ENCODE peak calls at places on chromosomes 11 and 22, in five cellular contexts. R is foreskin fibroblast, V is B cell, F is nephron progenitor cell, T is ovary. U is an unnamed sample.
A peak's percentile ranks its signal among the peaks of the same experiment; 100 is the strongest.

GRCh38 chr22:19069451-19069850 is 52.8 kb downstream of the DGCR2 start:
- DNase-seq in R (no peak), V (no peak), F (no peak), T (no peak), U (no peak)

GRCh38 chr11:61838501-61838900 is 10.4 kb downstream of the FADS2 start:
- DNase-seq in R (no peak), V (no peak), F (no peak), T (no peak), U (no peak)

GRCh38 chr11:117097567-117098268 is 510 bp downstream of the SIK3 start:
- DNase-seq in R (peak; percentile 47), V (peak; percentile 64), F (peak; percentile 69), T (peak; percentile 49), U (peak; percentile 43)

GRCh38 chr22:37258810-37259472 is 14.9 kb upstream of the RAC2 start:
- DNase-seq in R (no peak), V (no peak), F (no peak), T (no peak), U (no peak)

GRCh38 chr11:1306186-1307162 is 3.0 kb downstream of the TOLLIP start:
- DNase-seq in R (no peak), V (peak; percentile 13), F (no peak), T (no peak), U (no peak)

GRCh38 chr22:44583076-44583760 is 85.2 kb upstream of the RTL6 start:
- DNase-seq in R (peak; percentile 14), V (no peak), F (no peak), T (no peak), U (no peak)

GRCh38 chr22:35661377-35661937 is 13.2 kb downstream of the APOL6 start:
- DNase-seq in R (peak; percentile 74), V (no peak), F (no peak), T (no peak), U (peak; percentile 32)

GRCh38 chr22:46047841-46048595 is 71.1 kb upstream of the WNT7B start:
- DNase-seq in R (no peak), V (no peak), F (no peak), T (no peak), U (no peak)

GRCh38 chr11:64996710-64997380 is at the start of gene BATF2:
- DNase-seq in R (peak; percentile 91), V (peak; percentile 77), F (peak; percentile 65), T (peak; percentile 76), U (peak; percentile 25)

GRCh38 chr11:77418155-77418980 is 55.5 kb downstream of the PAK1 start:
- DNase-seq in R (no peak), V (no peak), F (no peak), T (no peak), U (no peak)

DNA sequence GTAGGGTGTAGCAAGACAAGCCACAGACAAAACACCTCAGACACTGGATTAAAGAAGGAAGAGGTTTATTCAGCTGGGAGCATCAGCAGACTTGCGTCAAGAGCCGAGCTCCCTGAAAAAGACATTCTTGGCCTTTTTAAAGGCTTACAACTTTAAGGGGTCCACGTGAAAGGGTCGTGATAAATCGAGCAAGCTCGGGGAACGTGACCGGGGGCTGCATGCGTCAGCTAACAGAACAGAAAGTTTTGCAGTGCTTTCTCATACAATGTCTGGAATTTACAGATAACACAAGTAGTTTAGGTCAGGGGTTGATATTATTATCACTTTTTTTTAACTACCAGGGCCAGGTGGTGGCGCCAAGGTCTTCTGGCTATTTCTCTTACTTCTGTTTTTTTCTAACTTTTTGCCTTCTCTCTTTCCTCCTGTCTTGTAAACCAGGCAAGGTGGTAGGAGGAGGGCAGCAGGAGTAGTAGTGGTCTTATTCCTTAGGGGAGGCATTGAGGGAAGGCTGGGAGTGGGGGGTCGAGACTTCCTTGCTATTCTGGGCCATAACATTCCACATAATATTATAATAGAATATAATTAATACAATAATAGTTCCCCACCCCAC is 631 bp upstream of the ALDH3B1 start:
- DNase-seq in R (peak; percentile 72), V (peak; percentile 64), F (no peak), T (no peak), U (peak; percentile 58)
- TF ChIP-seq CTCF in R (peak; percentile 16), V (peak; percentile 51), F (no peak), T (no peak), U (no peak)

GRCh38 chr11:118263109-118263508 is 988 bp downstream of the MPZL2 start:
- DNase-seq in R (no peak), V (no peak), F (no peak), T (no peak), U (no peak)

GRCh38 chr11:118260353-118260752 is 3.7 kb downstream of the MPZL2 start:
- DNase-seq in R (no peak), V (no peak), F (no peak), T (no peak), U (peak; percentile 55)

GRCh38 chr11:118263694-118264567 is at the start of gene MPZL2:
- DNase-seq in R (peak; percentile 10), V (no peak), F (peak; percentile 14), T (no peak), U (peak; percentile 57)

GRCh38 chr11:118259138-118259537 is 5.0 kb downstream of the MPZL2 start:
- DNase-seq in R (no peak), V (no peak), F (no peak), T (no peak), U (no peak)

GRCh38 chr11:118258410-118258809 is 5.7 kb downstream of the MPZL2 start:
- DNase-seq in R (peak; percentile 5), V (no peak), F (no peak), T (no peak), U (peak; percentile 50)
- TF ChIP-seq CTCF in R (no peak), V (no peak), F (no peak), T (no peak), U (peak; percentile 58)

DNA sequence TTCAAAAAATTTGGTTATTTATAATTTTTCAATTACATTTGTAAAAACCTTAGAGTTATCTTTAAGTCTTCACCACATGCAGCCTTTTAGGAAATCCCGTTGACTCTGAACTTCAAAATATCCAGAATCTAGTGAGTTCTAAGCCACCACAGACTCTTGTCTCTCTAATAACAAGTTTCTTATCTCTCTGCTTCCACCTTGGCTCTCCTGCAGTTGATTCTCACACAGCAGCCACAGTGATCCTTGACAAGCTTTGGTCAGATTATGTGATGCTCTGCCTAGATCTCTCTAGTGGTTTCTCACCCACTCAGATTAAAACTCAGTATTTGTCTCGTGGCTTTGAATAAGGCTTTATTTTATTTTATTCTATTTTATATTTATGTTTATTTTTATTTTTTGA is 8.6 kb downstream of the HSD17B12 start:
- DNase-seq in R (no peak), V (no peak), F (no peak), T (no peak), U (no peak)
- TF ChIP-seq CTCF in R (no peak), V (no peak), F (no peak), T (no peak), U (no peak)

GRCh38 chr11:119121008-119121810 is at the start of gene HINFP:
- DNase-seq in R (peak; percentile 100), V (peak; percentile 98), F (peak; percentile 99), T (peak; percentile 100), U (peak; percentile 100)
- TF ChIP-seq CTCF in R (no peak), V (no peak), F (no peak), T (no peak), U (no peak)

GRCh38 chr11:71452354-71453020 is 516 bp upstream of the NADSYN1 start:
- DNase-seq in R (peak; percentile 75), V (no peak), F (no peak), T (no peak), U (peak; percentile 75)

GRCh38 chr11:71453911-71454304 is 905 bp downstream of the NADSYN1 start:
- DNase-seq in R (no peak), V (no peak), F (no peak), T (no peak), U (no peak)

GRCh38 chr11:71453021-71453910 is at the start of gene NADSYN1:
- DNase-seq in R (peak; percentile 99), V (peak; percentile 97), F (peak; percentile 99), T (peak; percentile 97), U (peak; percentile 96)

GRCh38 chr11:71456294-71456693 is 3.3 kb downstream of the NADSYN1 start:
- DNase-seq in R (no peak), V (no peak), F (no peak), T (no peak), U (no peak)

DNA sequence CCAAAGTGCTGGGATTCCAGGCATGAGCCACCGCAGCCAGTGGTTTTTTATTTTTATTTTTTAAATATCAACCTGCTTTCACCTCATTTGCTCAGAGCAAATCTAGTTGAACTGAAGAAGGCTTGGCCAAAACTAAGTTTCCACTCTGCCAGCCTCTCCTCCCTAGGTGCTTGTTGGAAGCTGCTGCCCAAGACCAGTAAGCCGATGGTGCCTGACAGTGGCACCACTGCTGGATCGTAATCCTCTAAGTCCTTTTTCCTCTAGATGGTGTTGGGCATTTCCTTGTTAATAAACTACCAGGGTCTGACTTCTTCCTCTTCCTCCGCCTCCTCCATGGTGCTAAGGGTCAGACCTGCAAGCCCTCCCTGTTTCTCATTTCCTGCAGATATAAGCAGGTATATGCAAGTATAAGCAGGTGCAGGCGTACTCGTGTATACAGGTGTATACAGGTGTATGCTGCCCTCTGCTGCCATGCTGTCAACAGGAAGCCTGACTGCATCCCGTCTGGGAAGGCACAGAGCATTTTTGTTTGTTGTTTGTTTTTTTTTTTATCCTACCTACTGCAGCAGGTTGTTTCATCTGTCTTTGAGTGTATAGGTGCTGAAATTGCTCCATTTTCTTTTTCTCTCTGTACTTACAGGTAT is 1.6 kb downstream of the NADSYN1 start:
- DNase-seq in R (no peak), V (no peak), F (no peak), T (no peak), U (peak; percentile 32)
- TF ChIP-seq CTCF in R (no peak), V (no peak), F (no peak), T (no peak), U (no peak)

DNA sequence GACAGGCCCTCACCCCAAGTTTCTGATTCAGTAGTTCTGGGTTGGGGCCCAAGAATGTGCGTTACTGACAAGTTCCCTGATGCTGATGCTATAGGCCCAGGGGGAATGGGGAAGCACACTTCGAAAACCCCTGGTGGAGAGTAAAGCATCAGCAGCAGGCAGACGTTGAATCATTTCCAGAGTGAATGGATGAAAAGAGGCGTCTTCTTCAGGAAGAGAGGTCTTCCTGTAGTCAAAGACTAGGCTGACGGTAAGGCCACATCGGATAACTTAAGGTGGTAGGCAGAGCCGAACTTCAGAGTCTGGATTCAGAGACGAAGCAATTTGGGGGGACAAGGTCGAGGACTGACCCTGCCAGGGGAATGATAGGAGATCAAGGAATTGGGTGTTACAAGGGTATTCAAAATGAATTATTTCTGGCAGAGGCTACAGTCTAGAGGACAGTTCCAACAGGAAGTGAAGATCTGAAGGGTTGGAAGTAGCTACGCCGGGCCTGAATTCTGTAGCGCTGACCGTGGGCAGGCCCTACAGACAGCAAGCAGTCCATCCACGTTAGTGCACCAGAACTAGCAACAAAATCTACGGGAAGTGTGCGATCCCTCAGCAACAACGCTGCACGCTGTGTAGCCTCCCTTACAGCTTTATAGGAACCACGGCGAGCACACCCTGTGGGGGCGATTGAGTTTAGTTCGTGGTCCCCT is 862 bp upstream of the CENATAC start:
- DNase-seq in R (peak; percentile 58), V (peak; percentile 67), F (no peak), T (no peak), U (peak; percentile 66)
- TF ChIP-seq CTCF in R (no peak), V (peak; percentile 55), F (no peak), T (no peak), U (peak; percentile 63)

DNA sequence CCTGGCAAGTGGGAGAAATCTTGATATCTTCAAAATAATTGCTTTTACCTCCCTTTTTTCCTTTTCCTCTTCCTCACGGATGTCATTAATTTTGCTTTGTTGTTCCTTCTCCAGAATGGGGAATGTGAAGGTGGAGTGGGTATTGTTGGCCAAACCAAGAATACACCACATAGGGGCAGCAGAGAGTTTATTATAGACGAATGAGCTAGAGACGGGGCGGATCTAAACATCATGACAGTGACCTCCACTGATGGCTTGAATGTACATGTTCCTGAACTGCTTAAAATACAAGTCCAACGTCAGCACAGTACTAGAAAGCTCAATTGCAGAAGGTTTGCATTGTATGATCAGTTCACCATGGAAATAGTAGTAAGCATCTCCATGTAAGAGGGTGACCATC is 122.3 kb upstream of the SNX19 start:
- DNase-seq in R (peak; percentile 34), V (no peak), F (no peak), T (no peak), U (no peak)
- TF ChIP-seq CTCF in R (peak; percentile 9), V (no peak), F (peak; percentile 34), T (no peak), U (no peak)